ENCODE peak calls at places on chromosomes 16 and 17, in five cellular contexts. U is heart right ventricle, E is A549, R is AG04450, S is AG10803. J is an unnamed sample.

GRCh38 chr16:61366006-61366405 is 670.2 kb downstream of the CDH8 start:
- DNase-seq in E (no peak), S (no peak), R (no peak), U (no peak), J (no peak)

GRCh38 chr16:2150418-2151187 is 2.2 kb downstream of the RAB26 start:
- DNase-seq in E (peak; percentile 66), S (no peak), R (no peak), U (no peak), J (peak; percentile 21)

GRCh38 chr16:55035037-55035436 is 104.4 kb downstream of the IRX5 start:
- DNase-seq in S (no peak), E (peak; percentile 39), U (peak; percentile 37), R (no peak), J (peak; percentile 61)

GRCh38 chr17:7586673-7587419 is 3.0 kb downstream of the SOX15 start:
- DNase-seq in E (peak; percentile 85), U (no peak), R (no peak), S (no peak), J (no peak)

GRCh38 chr16:68047987-68048386 is 24.9 kb downstream of the DUS2 start:
- DNase-seq in S (no peak), U (no peak), R (no peak), E (no peak), J (no peak)

GRCh38 chr16:68244481-68244902 is 681 bp upstream of the PLA2G15 start:
- DNase-seq in R (no peak), U (no peak), E (no peak), S (no peak), J (no peak)

GRCh38 chr16:12449795-12450194 is 353.9 kb downstream of the CPPED1 start:
- DNase-seq in E (no peak), S (no peak), U (no peak), R (no peak), J (peak; percentile 49)

GRCh38 chr16:529012-529575 is 1.6 kb downstream of the CAPN15 start:
- DNase-seq in E (no peak), R (no peak), U (no peak), S (no peak), J (peak; percentile 53)

GRCh38 chr16:17362946-17363345 is 107.8 kb downstream of the XYLT1 start:
- DNase-seq in E (no peak), S (no peak), R (no peak), U (no peak), J (no peak)

GRCh38 chr17:79664925-79665738 is 54.3 kb upstream of the RBFOX3 start:
- DNase-seq in S (peak; percentile 21), E (no peak), R (no peak), U (peak; percentile 81), J (no peak)

GRCh38 chr16:23594186-23594585 is 1.9 kb downstream of the NDUFAB1 start:
- DNase-seq in S (no peak), U (no peak), E (no peak), R (no peak), J (no peak)

GRCh38 chr17:78419970-78420820 is 41.7 kb downstream of the PGS1 start:
- DNase-seq in U (peak; percentile 47), S (peak; percentile 65), E (no peak), R (no peak), J (no peak)

GRCh38 chr16:78932395-78932794 is 668.1 kb downstream of the MAF start:
- DNase-seq in E (no peak), R (no peak), U (no peak), S (no peak), J (no peak)

GRCh38 chr17:3049705-3050295 is 13.6 kb downstream of the OR1D5 start:
- DNase-seq in R (no peak), S (no peak), E (no peak), U (no peak), J (no peak)

GRCh38 chr17:3046753-3047152 is 16.7 kb downstream of the OR1D5 start:
- DNase-seq in R (no peak), E (no peak), U (no peak), S (no peak), J (no peak)

GRCh38 chr17:3043737-3044365 is 19.6 kb downstream of the OR1D5 start:
- DNase-seq in S (no peak), R (no peak), U (no peak), E (no peak), J (peak; percentile 39)

DNA sequence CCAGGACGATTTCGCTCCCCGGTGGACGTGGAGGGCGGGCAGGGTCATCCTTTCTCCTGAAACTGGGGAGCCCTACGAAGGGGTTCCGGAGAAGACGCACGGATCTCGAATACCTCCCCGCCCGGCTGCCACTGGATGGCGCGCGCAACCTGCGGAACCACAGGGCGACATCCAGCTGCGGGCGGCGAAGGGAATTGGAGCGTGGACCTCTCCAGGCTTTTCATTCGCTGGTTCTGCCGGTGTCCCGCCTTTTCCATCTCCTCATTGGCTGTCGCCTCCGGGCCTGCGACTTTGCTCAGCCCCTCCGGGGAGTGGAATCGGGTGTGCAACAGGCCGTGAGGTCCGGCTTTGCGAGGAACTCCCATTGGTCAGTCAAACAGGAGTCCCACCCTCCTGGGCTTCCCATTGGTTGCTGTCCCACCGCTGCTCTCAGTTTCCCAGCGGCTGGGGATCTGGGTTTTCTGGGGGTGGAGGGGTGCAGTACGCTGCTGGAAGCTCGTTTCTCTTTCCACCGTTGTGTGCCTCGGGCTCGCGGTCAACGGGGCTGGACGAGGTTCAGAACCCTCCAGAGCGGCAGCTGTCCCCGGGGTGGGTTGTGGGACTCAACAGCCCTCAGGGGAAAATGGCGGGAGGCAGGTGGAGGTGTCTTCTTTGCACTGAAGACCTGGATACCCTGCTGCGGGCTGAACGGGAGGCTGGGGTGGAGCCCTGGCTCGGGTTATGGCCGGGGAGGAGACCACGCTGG is 14.5 kb downstream of the OR1D5 start:
- DNase-seq in E (peak; percentile 96), S (peak; percentile 97), R (peak; percentile 94), U (peak; percentile 96), J (peak; percentile 96)
- TF ChIP-seq CTCF in E (peak; percentile 95), S (peak; percentile 60), R (peak; percentile 60), U (peak; percentile 91), J (peak; percentile 73)

GRCh38 chr17:57739402-57740224 is 5.5 kb downstream of the CCDC182 start:
- DNase-seq in R (no peak), E (peak; percentile 54), U (no peak), S (no peak), J (peak; percentile 18)
- TF ChIP-seq CTCF in R (peak; percentile 23), E (peak; percentile 63), U (peak; percentile 36), S (no peak), J (peak; percentile 58)

DNA sequence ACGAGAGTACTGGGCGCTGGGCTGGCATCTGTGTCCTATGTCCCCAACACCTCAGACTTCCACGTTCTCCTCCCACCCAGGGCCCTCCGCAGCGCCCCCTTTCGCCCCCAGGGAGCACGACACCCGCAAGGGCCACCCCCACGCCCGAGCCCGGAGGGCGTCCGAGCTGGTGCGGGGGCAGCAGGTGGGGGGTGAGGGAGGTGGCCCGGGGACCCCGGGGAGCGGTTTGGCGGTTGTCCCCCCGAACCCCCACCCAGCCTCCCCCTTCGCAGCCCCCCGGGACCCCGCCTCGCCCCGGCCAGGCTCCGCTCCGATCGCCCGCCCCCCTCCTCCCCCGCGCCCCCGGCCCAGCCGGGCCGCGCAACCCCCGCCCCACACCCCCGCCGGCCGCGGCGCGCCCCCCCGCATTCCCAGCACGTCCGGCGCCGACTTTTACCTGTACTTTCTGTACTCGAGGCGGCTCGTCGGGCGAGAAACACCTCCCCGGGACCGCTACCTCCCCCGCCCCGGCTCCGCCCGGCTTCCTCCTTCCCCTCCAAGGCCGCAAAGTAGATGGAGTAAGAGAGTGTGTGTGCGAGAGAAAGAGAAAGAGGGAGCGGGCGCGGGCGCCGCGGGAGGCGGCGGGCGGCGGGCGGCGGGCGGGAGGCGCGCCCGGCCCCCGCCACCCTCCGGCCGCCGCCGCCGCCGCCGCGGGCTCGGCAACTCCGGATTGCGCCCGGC is 897 bp downstream of the CDYL2 start:
- DNase-seq in E (no peak), U (peak; percentile 33), R (no peak), S (peak; percentile 13), J (peak; percentile 59)
- TF ChIP-seq CTCF in E (no peak), U (peak; percentile 26), R (peak; percentile 67), S (peak; percentile 54), J (peak; percentile 63)

GRCh38 chr16:28491970-28492474 is at the start of gene CLN3:
- DNase-seq in S (peak; percentile 95), R (peak; percentile 86), U (peak; percentile 87), E (peak; percentile 98), J (peak; percentile 95)

GRCh38 chr16:28492511-28492910 is 637 bp upstream of the CLN3 start:
- DNase-seq in S (no peak), U (no peak), E (no peak), R (no peak), J (no peak)

GRCh38 chr16:28495098-28495793 is 803 bp downstream of the APOBR start:
- DNase-seq in E (no peak), S (no peak), U (no peak), R (no peak), J (peak; percentile 20)

GRCh38 chr16:28494141-28494851 is at the start of gene APOBR:
- DNase-seq in S (no peak), R (no peak), E (no peak), U (no peak), J (peak; percentile 97)

GRCh38 chr16:28491080-28491969 is 549 bp downstream of the CLN3 start:
- DNase-seq in R (no peak), U (peak; percentile 45), S (peak; percentile 9), E (peak; percentile 43), J (peak; percentile 32)
- TF ChIP-seq CTCF in R (peak; percentile 53), U (peak; percentile 47), S (peak; percentile 42), E (no peak), J (no peak)

GRCh38 chr16:84141143-84141670 is 3.8 kb downstream of the HSDL1 start:
- DNase-seq in R (no peak), E (peak; percentile 38), U (no peak), S (no peak), J (peak; percentile 48)

GRCh38 chr16:84143081-84143480 is 1.9 kb downstream of the HSDL1 start:
- DNase-seq in E (no peak), S (no peak), U (no peak), R (no peak), J (no peak)

GRCh38 chr16:84144859-84145639 is at the start of the genes DNAAF1 and HSDL1:
- DNase-seq in R (peak; percentile 45), S (peak; percentile 76), U (peak; percentile 95), E (peak; percentile 87), J (peak; percentile 92)

GRCh38 chr16:84143784-84144199 is 1.2 kb downstream of the HSDL1 start:
- DNase-seq in U (no peak), R (no peak), S (no peak), E (no peak), J (peak; percentile 20)

GRCh38 chr16:84144301-84144858 is 597 bp downstream of the HSDL1 start:
- DNase-seq in S (no peak), U (peak; percentile 40), R (no peak), E (peak; percentile 31), J (peak; percentile 62)
- TF ChIP-seq CTCF in S (no peak), U (peak; percentile 9), R (peak; percentile 5), E (no peak), J (no peak)

GRCh38 chr17:56727876-56728617 is 105.7 kb downstream of the C17orf67 start:
- DNase-seq in R (no peak), U (no peak), E (no peak), S (no peak), J (no peak)
- TF ChIP-seq CTCF in R (no peak), U (no peak), E (no peak), S (no peak), J (no peak)

DNA sequence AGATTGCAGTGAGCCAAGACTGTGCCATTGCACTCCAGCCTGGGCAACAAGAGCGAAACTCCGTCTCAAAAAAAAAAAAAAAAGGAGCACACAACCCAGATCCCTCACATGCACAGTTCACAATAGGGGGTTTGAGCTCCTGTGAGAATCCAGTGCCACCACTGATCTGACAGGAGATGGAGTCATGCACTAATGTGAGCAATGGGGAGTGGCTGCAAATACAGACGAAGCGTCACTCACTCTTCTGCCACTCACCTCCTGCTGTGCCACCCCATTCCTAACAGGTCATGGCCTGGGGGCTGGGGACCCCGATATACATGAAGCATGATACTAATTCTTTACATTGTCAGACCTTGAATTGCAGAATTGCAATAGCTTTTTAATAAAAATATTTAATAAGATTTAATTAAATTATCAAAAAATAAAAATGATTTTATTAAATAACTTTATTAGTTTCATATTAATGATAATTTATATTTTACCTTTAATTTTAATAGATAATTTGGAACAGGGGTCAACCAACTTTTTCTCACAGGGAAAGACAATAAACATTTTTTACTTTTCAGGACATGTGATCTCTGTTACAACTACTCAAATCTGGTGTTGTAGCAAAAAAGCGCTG is 171.4 kb downstream of the COPRS start:
- DNase-seq in E (no peak), R (no peak), S (no peak), U (no peak), J (no peak)
- TF ChIP-seq CTCF in E (no peak), R (no peak), S (no peak), U (no peak), J (no peak)

J was measured in activated CD8-positive, alpha-beta T cell treated with anti-CD3 and anti-CD28 coated beads for 36 hours.